ENCODE peak calls at places on chromosomes 3 and 15, in six cellular contexts. Q is endothelial cell of umbilical vein, L is caudate nucleus, M is cardiac muscle cell, B is suprapubic skin, D is RWPE1. A is an unnamed sample.

GRCh38 chr15:89218531-89218930 is 2.8 kb downstream of the RLBP1 start:
- DNase-seq in D (no peak), M (no peak), Q (no peak), B (no peak), L (no peak), A (no peak)

GRCh38 chr15:49323207-49323606 is 99.8 kb upstream of the FGF7 start:
- DNase-seq in L (no peak), B (no peak), M (no peak), D (no peak), Q (no peak), A (no peak)

GRCh38 chr15:70507772-70508351 is 255.5 kb downstream of the UACA start:
- DNase-seq in L (no peak), B (no peak), Q (peak), D (peak), M (peak), A (no peak)

GRCh38 chr3:119401069-119401468 is 62.3 kb downstream of the TMEM39A start:
- DNase-seq in D (no peak), Q (no peak), L (no peak), B (no peak), M (no peak), A (no peak)

GRCh38 chr15:40075298-40076044 is 33.2 kb downstream of the BMF start:
- DNase-seq in M (no peak), D (no peak), L (no peak), B (no peak), Q (peak), A (no peak)

GRCh38 chr15:58795825-58796224 is 24.7 kb downstream of the MINDY2 start:
- DNase-seq in B (no peak), L (no peak), M (no peak), Q (no peak), D (no peak), A (no peak)

GRCh38 chr15:55357774-55358173 is 38.8 kb downstream of the PIGB start:
- DNase-seq in B (no peak), Q (peak), D (peak), L (no peak), M (peak), A (no peak)

GRCh38 chr3:27978440-27978839 is 256.3 kb upstream of the EOMES start:
- DNase-seq in L (no peak), B (no peak), M (no peak), Q (no peak), D (no peak), A (no peak)

GRCh38 chr3:158640646-158641045 is 3.7 kb upstream of the GFM1 start:
- DNase-seq in L (no peak), B (no peak), D (no peak), M (no peak), Q (no peak), A (no peak)

GRCh38 chr15:40762919-40763800 is 708 bp upstream of the GCHFR start:
- DNase-seq in B (no peak), D (peak), L (no peak), M (peak), Q (peak), A (no peak)

GRCh38 chr3:149377408-149378111 is at the start of gene TM4SF1:
- DNase-seq in M (peak), B (no peak), L (no peak), D (peak), Q (peak), A (no peak)

GRCh38 chr3:184783309-184783708 is 28.7 kb upstream of the VPS8 start:
- DNase-seq in Q (no peak), B (no peak), L (no peak), D (no peak), M (no peak), A (no peak)

GRCh38 chr15:62940755-62941361 is 101.7 kb upstream of the TPM1 start:
- DNase-seq in L (peak), D (peak), B (no peak), M (peak), Q (peak), A (peak)

GRCh38 chr3:16301490-16301889 is 36.5 kb downstream of the OXNAD1 start:
- DNase-seq in L (no peak), D (no peak), Q (no peak), B (no peak), M (no peak), A (no peak)

GRCh38 chr3:16303037-16303436 is 38.0 kb downstream of the OXNAD1 start:
- DNase-seq in L (no peak), M (no peak), D (no peak), Q (no peak), B (peak), A (no peak)

GRCh38 chr3:16300282-16300681 is 35.3 kb downstream of the OXNAD1 start:
- DNase-seq in Q (no peak), M (no peak), D (no peak), B (no peak), L (no peak), A (no peak)

GRCh38 chr3:16300881-16301359 is 35.9 kb downstream of the OXNAD1 start:
- DNase-seq in Q (no peak), M (no peak), B (no peak), L (no peak), D (no peak), A (no peak)

GRCh38 chr3:16302082-16302631 is 37.1 kb downstream of the OXNAD1 start:
- DNase-seq in M (no peak), B (peak), Q (no peak), D (no peak), L (no peak), A (no peak)
- H3K27ac ChIP-seq in M (no peak), B (no peak), Q (no peak), D (no peak), L (no peak), A (no peak)

GRCh38 chr3:38107911-38108648 is 28.8 kb downstream of the ACAA1 start:
- DNase-seq in B (peak), D (no peak), M (no peak), Q (no peak), L (no peak), A (no peak)
- H3K27ac ChIP-seq in B (no peak), D (no peak), M (no peak), Q (no peak), L (no peak), A (no peak)

GRCh38 chr3:187076297-187076696 is 63.0 kb downstream of the RPL39L start:
- DNase-seq in M (no peak), D (no peak), B (no peak), L (no peak), Q (no peak), A (no peak)

GRCh38 chr3:187069857-187070516 is 69.3 kb downstream of the RPL39L start:
- DNase-seq in B (no peak), D (no peak), L (no peak), Q (no peak), M (no peak), A (no peak)

GRCh38 chr3:187077085-187077484 is 62.2 kb downstream of the RPL39L start:
- DNase-seq in D (no peak), L (no peak), M (no peak), Q (no peak), B (no peak), A (no peak)

GRCh38 chr3:187072582-187072981 is 66.7 kb downstream of the RPL39L start:
- DNase-seq in D (no peak), Q (no peak), L (no peak), B (no peak), M (no peak), A (no peak)

DNA sequence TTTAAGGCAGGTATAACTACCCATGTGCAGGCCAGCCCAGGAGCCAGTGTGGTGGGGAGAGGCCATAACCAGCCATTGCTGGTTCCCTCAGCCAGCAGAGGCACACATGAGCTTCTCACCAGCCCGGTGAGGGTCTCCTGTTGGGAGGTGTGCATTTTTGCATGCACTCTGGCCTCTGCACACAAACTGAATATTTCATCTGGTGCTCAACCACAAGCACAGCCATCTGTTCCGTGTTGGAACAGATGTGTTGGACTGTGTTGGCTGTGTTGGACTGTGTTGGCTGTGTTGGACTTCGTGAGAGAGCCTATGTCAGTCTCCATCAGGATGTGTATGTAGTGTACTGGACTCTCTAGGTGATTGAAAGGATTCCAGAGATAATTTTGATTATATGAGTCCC is 67.2 kb downstream of the RPL39L start:
- DNase-seq in Q (no peak), B (no peak), D (no peak), L (no peak), M (no peak), A (no peak)
- H3K27ac ChIP-seq in Q (no peak), B (no peak), D (no peak), L (no peak), M (peak), A (no peak)

DNA sequence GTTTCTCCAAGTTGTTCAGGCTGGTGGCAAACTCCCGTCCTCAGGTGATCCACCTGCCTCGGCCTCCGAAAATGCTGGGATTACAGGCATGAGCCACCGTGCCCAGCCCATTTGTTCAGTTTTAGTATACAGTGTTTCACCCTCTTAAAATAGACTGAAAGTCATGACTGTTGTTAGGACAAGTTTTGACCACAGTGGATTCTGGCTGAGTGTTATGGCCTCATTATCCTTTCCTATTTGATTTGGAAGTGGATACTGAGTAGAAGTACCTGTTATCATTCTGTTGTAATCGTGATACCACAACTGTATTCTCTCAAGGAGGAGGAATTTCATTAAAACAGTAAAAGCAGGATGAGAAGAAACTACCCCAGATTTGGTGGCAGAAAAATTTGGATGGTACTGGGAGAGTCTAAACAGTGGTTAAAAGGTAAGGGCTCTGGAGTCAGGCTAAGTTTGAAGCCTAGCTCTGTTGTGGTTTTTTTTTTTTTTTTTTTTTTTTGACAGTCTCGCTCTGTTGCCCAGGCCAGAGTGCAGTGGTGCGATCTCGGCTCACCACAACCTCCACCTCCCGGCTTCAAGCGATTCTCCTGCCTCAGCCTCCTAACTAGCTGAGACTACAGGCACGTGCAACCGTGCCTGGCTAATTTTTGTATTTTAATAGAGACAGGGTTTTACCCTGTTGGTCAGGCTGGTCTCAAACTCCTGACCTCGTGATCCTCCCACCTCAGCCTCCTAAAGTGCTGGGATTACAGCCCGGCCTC is 2.6 kb downstream of the MAP2K1 start:
- DNase-seq in D (no peak), B (no peak), Q (no peak), M (no peak), L (no peak), A (no peak)
- H3K27ac ChIP-seq in D (peak), B (no peak), Q (no peak), M (no peak), L (no peak), A (peak)

A was measured in keratinocyte.